ENCODE peak calls at places on chromosomes 3 and 15, in eight cellular contexts. M is neuronal stem cell, A is heart left ventricle, E is psoas muscle, R is Panc1, X is esophagus muscularis mucosa, Z is bronchial epithelial cell, Y is astrocyte of the cerebellum. O is an unnamed sample.

GRCh38 chr3:123072564-123072963 is 5.7 kb downstream of the PDIA5 start:
- DNase-seq in R (no peak), M (no peak), A (no peak), X (no peak), Y (no peak), E (no peak), Z (no peak), O (no peak)

GRCh38 chr3:42394579-42395288 is 15.7 kb downstream of the LYZL4 start:
- DNase-seq in A (no peak), M (no peak), E (no peak), Y (no peak), Z (no peak), X (no peak), R (no peak), O (no peak)

GRCh38 chr3:128179474-128179819 is 26.2 kb downstream of the EEFSEC start:
- DNase-seq in Y (no peak), A (no peak), X (peak), R (no peak), M (no peak), E (no peak), Z (no peak), O (no peak)

GRCh38 chr3:129632056-129632455 is 25.6 kb upstream of the PLXND1 start:
- DNase-seq in R (no peak), E (no peak), A (no peak), Z (no peak), X (no peak), Y (no peak), M (no peak), O (no peak)

GRCh38 chr15:95848126-95848525 is 482.4 kb upstream of the NR2F2 start:
- DNase-seq in Y (no peak), X (no peak), A (no peak), M (no peak), E (no peak), Z (no peak), R (no peak), O (no peak)

GRCh38 chr3:146817705-146818104 is 212.6 kb upstream of the PLSCR5 start:
- DNase-seq in E (no peak), X (no peak), M (no peak), Z (peak), R (no peak), A (no peak), Y (peak), O (no peak)

GRCh38 chr15:42845581-42845980 is 75.0 kb downstream of the TTBK2 start:
- DNase-seq in R (peak), X (no peak), E (no peak), M (no peak), Z (peak), Y (no peak), A (no peak), O (no peak)

GRCh38 chr15:28914046-28914445 is 28.3 kb downstream of the APBA2 start:
- DNase-seq in E (no peak), Z (no peak), Y (no peak), R (no peak), M (no peak), A (no peak), X (no peak), O (no peak)

GRCh38 chr15:60766391-60767128 is 287.6 kb upstream of the ICE2 start:
- DNase-seq in R (no peak), A (no peak), X (no peak), E (no peak), Z (no peak), M (no peak), Y (no peak), O (no peak)

GRCh38 chr3:44913868-44914468 is 39.6 kb downstream of the TGM4 start:
- DNase-seq in E (peak), Y (peak), X (no peak), A (peak), M (peak), Z (peak), R (peak), O (no peak)

GRCh38 chr3:104564045-104564643 is 802.6 kb upstream of the ALCAM start:
- DNase-seq in Z (peak), R (peak), A (no peak), E (no peak), Y (no peak), M (no peak), X (no peak), O (peak)

GRCh38 chr3:186717039-186717457 is at the start of gene KNG1:
- DNase-seq in X (peak), Y (no peak), Z (no peak), M (no peak), A (no peak), E (no peak), R (no peak), O (peak)

GRCh38 chr15:44537728-44538240 is 837 bp downstream of the EIF3J start:
- DNase-seq in X (no peak), M (no peak), E (no peak), Y (no peak), Z (peak), R (no peak), A (no peak), O (no peak)

GRCh38 chr3:35012210-35012609 is 627.1 kb upstream of the ARPP21 start:
- DNase-seq in M (no peak), X (no peak), E (no peak), R (no peak), A (no peak), Z (no peak), Y (no peak), O (no peak)

GRCh38 chr3:123791898-123792297 is 92.2 kb downstream of the MYLK start:
- DNase-seq in X (peak), A (no peak), Z (no peak), M (no peak), Y (no peak), R (no peak), E (peak), O (no peak)

GRCh38 chr3:64802460-64802859 is 114.7 kb upstream of the ADAMTS9 start:
- DNase-seq in M (no peak), Z (no peak), E (no peak), Y (no peak), X (no peak), A (no peak), R (no peak), O (no peak)

GRCh38 chr15:91407237-91407889 is 307.3 kb downstream of the SV2B start:
- DNase-seq in X (no peak), R (no peak), Y (peak), A (peak), E (no peak), Z (peak), M (no peak), O (peak)

GRCh38 chr15:33729648-33730047 is 238.6 kb upstream of the CHRM5 start:
- DNase-seq in A (no peak), X (no peak), E (no peak), M (no peak), Z (peak), Y (no peak), R (no peak), O (no peak)

GRCh38 chr3:128270559-128271492 is 117.5 kb downstream of the EEFSEC start:
- DNase-seq in Z (peak), R (no peak), Y (no peak), A (no peak), E (no peak), M (no peak), X (peak), O (no peak)

GRCh38 chr3:45145223-45145622 is 955 bp downstream of the CDCP1 start:
- DNase-seq in E (no peak), R (no peak), X (no peak), M (no peak), A (no peak), Y (no peak), Z (peak), O (no peak)

GRCh38 chr15:46297766-46298165 is 662.9 kb downstream of the SQOR start:
- DNase-seq in Z (no peak), M (no peak), A (no peak), X (no peak), Y (no peak), E (no peak), R (no peak), O (no peak)

GRCh38 chr3:3015472-3016089 is 94.6 kb downstream of the IL5RA start:
- DNase-seq in R (peak), E (no peak), X (no peak), Y (peak), Z (peak), A (no peak), M (peak), O (no peak)

GRCh38 chr3:152105446-152105845 is 163.3 kb upstream of the MBNL1 start:
- DNase-seq in X (no peak), A (no peak), Z (no peak), Y (no peak), E (no peak), M (no peak), R (no peak), O (no peak)

GRCh38 chr15:51390239-51390931 is 48.9 kb downstream of the GLDN start:
- DNase-seq in Z (no peak), R (no peak), Y (no peak), M (no peak), X (no peak), A (no peak), E (no peak), O (no peak)

GRCh38 chr15:55588070-55588817 is at the start of gene PYGO1:
- DNase-seq in M (peak), Z (peak), E (peak), R (no peak), X (no peak), A (peak), Y (peak), O (no peak)

GRCh38 chr15:55589297-55589696 is 1.2 kb upstream of the PYGO1 start:
- DNase-seq in M (no peak), A (no peak), R (no peak), X (no peak), Y (no peak), E (no peak), Z (no peak), O (no peak)

GRCh38 chr15:55588818-55589122 is 625 bp upstream of the PYGO1 start:
- DNase-seq in R (no peak), Y (no peak), E (no peak), A (no peak), X (no peak), M (no peak), Z (no peak), O (no peak)

GRCh38 chr15:55587321-55588069 is 650 bp downstream of the PYGO1 start:
- DNase-seq in M (peak), E (peak), X (no peak), A (no peak), Y (no peak), R (no peak), Z (no peak), O (no peak)

DNA sequence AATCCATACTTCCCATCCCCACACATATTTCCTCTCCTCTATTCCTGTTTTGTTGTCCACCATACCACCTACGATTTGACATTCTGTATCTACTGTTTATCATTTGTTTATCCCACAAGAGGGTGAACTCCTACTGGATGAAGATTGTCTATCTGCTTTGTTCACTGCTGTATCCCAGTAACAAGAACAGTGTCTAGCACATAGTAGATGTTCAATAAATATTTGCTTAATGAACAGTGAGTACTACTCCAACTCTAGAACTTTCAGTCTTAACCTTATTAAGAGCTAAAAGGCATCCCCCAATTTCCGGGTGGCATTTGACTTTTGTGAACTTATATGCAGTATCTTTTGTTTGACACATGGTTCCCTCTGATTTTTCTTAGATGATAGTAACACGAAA is 1.3 kb downstream of the PYGO1 start:
- DNase-seq in E (no peak), Y (no peak), M (no peak), Z (no peak), R (no peak), X (no peak), A (no peak), O (no peak)
- H3K4me3 ChIP-seq in E (peak), Y (peak), M (no peak), Z (no peak), R (no peak), X (peak), A (no peak), O (no peak)

GRCh38 chr3:140941090-140941433 is 574 bp upstream of the SLC25A36 start:
- DNase-seq in A (no peak), Y (no peak), Z (no peak), R (no peak), X (no peak), M (no peak), E (no peak), O (no peak)

GRCh38 chr3:140942221-140943104 is 827 bp downstream of the SLC25A36 start:
- DNase-seq in E (peak), Z (peak), R (no peak), X (peak), A (peak), M (peak), Y (no peak), O (no peak)

GRCh38 chr3:140941434-140942220 is at the start of gene SLC25A36:
- DNase-seq in R (peak), Y (peak), Z (peak), E (peak), M (peak), X (peak), A (peak), O (peak)

GRCh38 chr3:140948460-140949249 is 7.0 kb downstream of the SLC25A36 start:
- DNase-seq in M (no peak), Y (no peak), Z (no peak), E (no peak), A (no peak), X (no peak), R (no peak), O (no peak)

GRCh38 chr3:140943781-140944547 is 2.3 kb downstream of the SLC25A36 start:
- DNase-seq in R (no peak), Z (peak), M (no peak), X (no peak), E (no peak), A (no peak), Y (no peak), O (no peak)
- H3K4me3 ChIP-seq in R (no peak), Z (peak), M (no peak), X (no peak), E (peak), A (no peak), Y (peak), O (peak)

GRCh38 chr3:194769020-194769643 is 83.4 kb downstream of the FAM43A start:
- DNase-seq in M (peak), E (peak), Y (peak), R (peak), Z (peak), X (peak), A (peak), O (peak)
- H3K4me3 ChIP-seq in M (peak), E (peak), Y (peak), R (peak), Z (peak), X (peak), A (no peak), O (peak)

GRCh38 chr3:31978553-31978952 is 2.5 kb downstream of the OSBPL10 start:
- DNase-seq in E (no peak), Z (peak), A (no peak), Y (no peak), M (no peak), X (no peak), R (no peak), O (no peak)

GRCh38 chr3:31980530-31981205 is 394 bp downstream of the OSBPL10 start:
- DNase-seq in R (no peak), M (peak), A (peak), Z (peak), X (no peak), Y (no peak), E (peak), O (no peak)

GRCh38 chr3:31981206-31982181 is at the start of the genes OSBPL10 and ZNF860:
- DNase-seq in X (peak), A (peak), R (no peak), Z (peak), E (peak), Y (peak), M (no peak), O (no peak)

GRCh38 chr3:31977736-31978135 is 3.3 kb downstream of the OSBPL10 start:
- DNase-seq in M (no peak), Z (no peak), A (no peak), R (no peak), Y (no peak), X (no peak), E (no peak), O (no peak)

GRCh38 chr3:31979006-31979697 is 1.9 kb downstream of the OSBPL10 start:
- DNase-seq in E (no peak), Z (peak), A (no peak), Y (no peak), R (no peak), X (no peak), M (no peak), O (no peak)
- H3K4me3 ChIP-seq in E (peak), Z (no peak), A (no peak), Y (peak), R (peak), X (no peak), M (no peak), O (peak)